ENCODE peak calls at places on chromosome 22, in seven cellular contexts. O is suprapubic skin; V is tibial nerve; G is SK-N-SH; U is HL-60; I is CD8-positive, alpha-beta memory T cell; W is CD4-positive, alpha-beta memory T cell. P is an unnamed sample. For H3K27me3, the result is how much of the 10 kb centered on the place peaks cover.

GRCh38 chr22:32836286-32836859 is 34.9 kb downstream of the TIMP3 start:
- DNase-seq in O (no peak), V (no peak), G (peak), U (no peak), I (no peak), W (no peak), P (no peak)

GRCh38 chr22:49134076-49134475 is 693.6 kb downstream of the BRD1 start:
- DNase-seq in O (peak), V (no peak), G (no peak), U (no peak), I (no peak), W (no peak), P (no peak)

GRCh38 chr22:19746726-19747125 is 13.9 kb upstream of the TBX1 start:
- DNase-seq in O (no peak), V (no peak), G (no peak), U (no peak), I (no peak), W (no peak), P (no peak)

GRCh38 chr22:36285545-36285944 is 32.6 kb downstream of the APOL1 start:
- DNase-seq in O (no peak), V (no peak), G (peak), U (no peak), I (no peak), W (no peak), P (no peak)

GRCh38 chr22:36325163-36326031 is 62.4 kb downstream of the MYH9 start:
- DNase-seq in O (no peak), V (no peak), G (no peak), U (no peak), I (no peak), W (no peak), P (no peak)

GRCh38 chr22:19764636-19765476 is 4.3 kb downstream of the TBX1 start:
- DNase-seq in O (no peak), V (no peak), G (no peak), U (no peak), I (no peak), W (no peak), P (no peak)

GRCh38 chr22:29385748-29386147 is 2.6 kb downstream of the AP1B1 start:
- DNase-seq in O (no peak), V (no peak), G (no peak), U (peak), I (no peak), W (no peak), P (no peak)

GRCh38 chr22:50270302-50271010 is at the start of gene MAPK11:
- DNase-seq in O (peak), V (peak), G (peak), U (peak), I (peak), W (peak), P (peak)

GRCh38 chr22:20080776-20081654 is 974 bp downstream of the DGCR8 start:
- DNase-seq in O (no peak), V (no peak), G (peak), U (peak), I (no peak), W (no peak), P (peak)

GRCh38 chr22:28594076-28594783 is 85.4 kb downstream of the TTC28 start:
- DNase-seq in O (no peak), V (no peak), G (no peak), U (no peak), I (no peak), W (no peak), P (no peak)

GRCh38 chr22:20606041-20606783 is 98.8 kb downstream of the MED15 start:
- DNase-seq in O (no peak), V (no peak), G (peak), U (peak), I (peak), W (peak), P (no peak)

GRCh38 chr22:32475428-32476010 is 908 bp downstream of the FBXO7 start:
- DNase-seq in O (no peak), V (no peak), G (peak), U (peak), I (peak), W (no peak), P (peak)

GRCh38 chr22:17772249-17772962 is 1.9 kb downstream of the BID start:
- DNase-seq in O (no peak), V (no peak), G (peak), U (no peak), I (no peak), W (no peak), P (no peak)

GRCh38 chr22:29524440-29525191 is 28.9 kb downstream of the THOC5 start:
- DNase-seq in O (no peak), V (no peak), G (peak), U (peak), I (no peak), W (peak), P (peak)

GRCh38 chr22:27226666-27227065 is 569.3 kb downstream of the MIAT start:
- DNase-seq in O (no peak), V (no peak), G (no peak), U (no peak), I (no peak), W (no peak), P (no peak)

GRCh38 chr22:17638182-17638431 is 450 bp upstream of the BCL2L13 start:
- DNase-seq in O (no peak), V (no peak), G (no peak), U (no peak), I (no peak), W (no peak), P (no peak)

GRCh38 chr22:28896611-28897010 is 13.2 kb downstream of the ZNRF3 start:
- DNase-seq in O (no peak), V (no peak), G (no peak), U (peak), I (no peak), W (no peak), P (no peak)

GRCh38 chr22:48244388-48245118 is 1482.1 kb downstream of the TBC1D22A start:
- DNase-seq in O (peak), V (no peak), G (no peak), U (no peak), I (no peak), W (no peak), P (peak)

GRCh38 chr22:49487950-49488349 is 339.7 kb downstream of the BRD1 start:
- DNase-seq in O (no peak), V (no peak), G (no peak), U (no peak), I (no peak), W (no peak), P (no peak)

GRCh38 chr22:25709758-25710157 is 32.2 kb upstream of the MYO18B start:
- DNase-seq in O (no peak), V (no peak), G (no peak), U (no peak), I (no peak), W (no peak), P (no peak)

GRCh38 chr22:41447435-41448188 is 1.0 kb upstream of the TOB2 start:
- DNase-seq in O (no peak), V (peak), G (peak), U (peak), I (peak), W (peak), P (peak)

GRCh38 chr22:49951001-49951677 is 9.4 kb upstream of the PIM3 start:
- DNase-seq in O (no peak), V (no peak), G (no peak), U (peak), I (no peak), W (no peak), P (no peak)

GRCh38 chr22:34881453-34881852 is 184.5 kb upstream of the ISX start:
- DNase-seq in O (no peak), V (no peak), G (no peak), U (no peak), I (no peak), W (no peak), P (no peak)

GRCh38 chr22:35258144-35258988 is 1.1 kb downstream of the HMGXB4 start:
- DNase-seq in O (no peak), V (no peak), G (peak), U (no peak), I (peak), W (no peak), P (no peak)

GRCh38 chr22:19431641-19432091 is at the start of gene HIRA:
- DNase-seq in O (peak), V (peak), G (peak), U (peak), I (peak), W (peak), P (peak)

GRCh38 chr22:48340727-48341709 is 1486.7 kb downstream of the BRD1 start:
- DNase-seq in O (no peak), V (no peak), G (no peak), U (no peak), I (no peak), W (no peak), P (no peak)

GRCh38 chr22:40955516-40955915 is 4.3 kb downstream of the RBX1 start:
- DNase-seq in O (no peak), V (no peak), G (no peak), U (no peak), I (no peak), W (no peak), P (no peak)

DNA sequence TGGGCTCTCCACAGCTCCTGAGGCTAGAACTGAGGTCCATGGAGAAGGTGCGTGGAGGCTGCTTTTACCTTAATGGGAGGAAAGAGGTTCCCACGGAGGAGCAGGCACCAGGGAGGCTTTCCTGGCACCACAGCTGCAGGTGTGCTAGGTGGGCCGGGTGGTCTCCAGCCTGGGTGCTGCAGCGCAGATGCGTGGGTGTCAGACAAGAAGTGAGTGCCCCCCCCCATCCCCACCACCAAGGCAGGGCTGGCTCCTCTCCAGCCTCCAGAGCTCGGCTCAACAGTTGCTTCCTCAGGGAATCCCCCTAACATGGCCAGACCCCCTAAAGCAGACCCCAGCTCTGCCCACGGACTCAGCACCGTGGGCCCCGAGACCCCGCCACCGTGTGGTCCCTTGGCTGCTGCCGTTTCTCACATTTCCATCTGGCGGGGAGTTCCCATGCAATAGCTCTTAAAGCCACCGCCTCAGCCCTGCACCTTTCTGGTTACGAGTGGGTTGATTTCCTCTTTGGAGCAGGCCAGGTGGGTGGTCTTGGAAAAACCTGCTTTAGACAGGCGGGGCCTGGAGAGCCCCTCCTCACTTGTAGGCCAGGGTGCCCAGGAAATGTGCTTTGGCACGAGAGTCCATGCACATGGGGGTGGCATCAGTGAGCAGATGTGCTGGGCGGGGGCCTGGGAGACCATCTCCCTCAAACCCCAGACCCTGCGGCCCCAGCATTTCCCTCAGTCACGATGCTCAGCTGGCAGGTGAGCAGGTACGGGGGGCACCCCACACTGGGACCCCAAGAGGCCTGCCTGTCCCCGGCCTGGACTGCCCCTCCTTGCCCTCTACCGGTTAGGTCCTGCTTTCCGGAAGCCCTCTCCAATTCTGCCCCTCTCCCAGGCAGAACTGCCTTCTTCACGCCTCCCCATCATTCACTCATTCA is 93.7 kb downstream of the ARHGAP8 start:
- DNase-seq in O (no peak), V (no peak), G (no peak), U (no peak), I (peak), W (no peak), P (no peak)
- H3K4me3 ChIP-seq in O (no peak), V (no peak), G (no peak), U (no peak), I (no peak), W (no peak), P (no peak)

DNA sequence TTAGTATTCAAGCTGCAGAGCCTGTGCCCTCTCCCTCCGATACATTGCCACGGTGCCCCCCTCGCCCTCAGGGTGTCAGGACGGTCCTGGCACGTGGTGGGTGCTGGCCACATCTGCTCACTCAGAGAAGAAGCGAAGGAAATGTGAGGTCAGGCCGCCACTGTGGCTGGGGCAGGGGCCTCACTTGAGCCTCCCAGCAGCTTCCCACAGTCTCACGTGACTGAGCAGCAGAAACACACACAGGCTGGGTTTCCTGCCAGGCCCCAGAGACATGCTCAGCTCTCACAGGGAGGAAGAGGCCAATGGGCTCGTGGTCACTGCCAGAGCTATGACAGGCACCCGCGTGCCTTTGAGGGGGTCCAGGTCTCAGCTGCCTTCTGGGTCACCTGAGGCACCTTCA is 37.9 kb upstream of the PRR5 start:
- DNase-seq in O (no peak), V (no peak), G (peak), U (peak), I (peak), W (peak), P (peak)
- H3K27ac ChIP-seq in O (peak), V (peak), G (no peak), U (peak), I (peak), W (peak), P (no peak)

DNA sequence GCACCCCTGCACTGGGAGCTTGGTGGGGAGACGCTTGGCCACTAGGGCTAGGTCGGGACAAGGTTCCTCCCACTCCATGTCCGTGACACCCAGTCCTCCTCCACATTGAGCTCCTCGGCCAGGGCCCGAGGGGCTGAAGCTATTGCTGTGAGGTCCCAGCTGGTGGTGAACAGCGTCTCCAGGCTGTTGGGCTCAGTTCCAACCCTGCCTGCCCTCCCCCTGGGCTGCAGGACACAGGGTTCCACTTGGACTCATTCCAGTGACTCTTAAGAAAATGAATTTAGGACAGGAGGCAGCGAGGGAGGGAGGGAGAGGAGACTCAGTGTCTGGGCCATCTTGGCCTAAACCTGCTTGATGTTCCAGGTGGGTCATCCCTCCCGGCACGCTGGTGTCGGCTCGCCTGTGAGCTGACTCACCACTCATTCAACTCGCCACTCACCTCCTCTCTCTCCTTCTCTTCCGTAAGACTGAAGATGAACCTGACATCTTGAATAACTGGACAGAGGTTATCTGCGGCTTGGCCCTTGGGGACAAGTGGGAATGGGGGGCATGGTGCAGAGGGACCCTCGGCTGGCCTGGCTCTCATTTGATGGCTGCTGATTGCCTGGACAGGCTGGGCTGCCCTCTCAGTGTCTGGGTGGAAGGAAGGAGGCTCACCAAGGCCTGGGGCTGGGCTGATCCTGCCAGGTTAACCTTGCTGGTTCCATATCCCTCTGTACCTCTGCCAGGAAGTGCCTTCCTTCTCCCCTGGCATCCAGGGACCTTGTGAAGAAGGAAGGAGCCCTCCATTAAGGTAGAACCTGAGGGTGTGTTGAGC is 433.4 kb downstream of the TBC1D22A start:
- DNase-seq in O (peak), V (peak), G (peak), U (no peak), I (no peak), W (no peak), P (no peak)
- H3K27me3 ChIP-seq in O (under half), V (under half), G (under half), U (under half), I (under half), W (under half), P (under half)

GRCh38 chr22:31211504-31211861 is 615 bp upstream of the LIMK2 start:
- DNase-seq in O (no peak), V (no peak), G (no peak), U (no peak), I (no peak), W (no peak), P (no peak)
- H3K4me3 ChIP-seq in O (peak), V (peak), G (peak), U (peak), I (peak), W (peak), P (peak)

GRCh38 chr22:23065069-23065451 is 5.3 kb upstream of the GNAZ start:
- DNase-seq in O (no peak), V (no peak), G (peak), U (no peak), I (no peak), W (no peak), P (peak)

GRCh38 chr22:23065495-23066122 is 4.7 kb upstream of the GNAZ start:
- DNase-seq in O (peak), V (no peak), G (peak), U (no peak), I (peak), W (no peak), P (peak)

GRCh38 chr22:23063539-23064380 is 6.6 kb upstream of the GNAZ start:
- DNase-seq in O (peak), V (no peak), G (peak), U (no peak), I (no peak), W (no peak), P (no peak)

GRCh38 chr22:23062616-23063538 is 7.4 kb upstream of the GNAZ start:
- DNase-seq in O (peak), V (no peak), G (peak), U (no peak), I (no peak), W (no peak), P (no peak)

GRCh38 chr22:23064381-23065068 is 5.8 kb upstream of the GNAZ start:
- DNase-seq in O (peak), V (no peak), G (peak), U (no peak), I (no peak), W (no peak), P (peak)
- H3K27ac ChIP-seq in O (no peak), V (no peak), G (no peak), U (no peak), I (no peak), W (no peak), P (no peak)

GRCh38 chr22:37516456-37516855 is 2.8 kb downstream of the CARD10 start:
- DNase-seq in O (no peak), V (no peak), G (no peak), U (no peak), I (no peak), W (no peak), P (no peak)
- H3K27me3 ChIP-seq in O (under half), V (under half), G (under half), U (under half), I (under half), W (under half), P (under half)

DNA sequence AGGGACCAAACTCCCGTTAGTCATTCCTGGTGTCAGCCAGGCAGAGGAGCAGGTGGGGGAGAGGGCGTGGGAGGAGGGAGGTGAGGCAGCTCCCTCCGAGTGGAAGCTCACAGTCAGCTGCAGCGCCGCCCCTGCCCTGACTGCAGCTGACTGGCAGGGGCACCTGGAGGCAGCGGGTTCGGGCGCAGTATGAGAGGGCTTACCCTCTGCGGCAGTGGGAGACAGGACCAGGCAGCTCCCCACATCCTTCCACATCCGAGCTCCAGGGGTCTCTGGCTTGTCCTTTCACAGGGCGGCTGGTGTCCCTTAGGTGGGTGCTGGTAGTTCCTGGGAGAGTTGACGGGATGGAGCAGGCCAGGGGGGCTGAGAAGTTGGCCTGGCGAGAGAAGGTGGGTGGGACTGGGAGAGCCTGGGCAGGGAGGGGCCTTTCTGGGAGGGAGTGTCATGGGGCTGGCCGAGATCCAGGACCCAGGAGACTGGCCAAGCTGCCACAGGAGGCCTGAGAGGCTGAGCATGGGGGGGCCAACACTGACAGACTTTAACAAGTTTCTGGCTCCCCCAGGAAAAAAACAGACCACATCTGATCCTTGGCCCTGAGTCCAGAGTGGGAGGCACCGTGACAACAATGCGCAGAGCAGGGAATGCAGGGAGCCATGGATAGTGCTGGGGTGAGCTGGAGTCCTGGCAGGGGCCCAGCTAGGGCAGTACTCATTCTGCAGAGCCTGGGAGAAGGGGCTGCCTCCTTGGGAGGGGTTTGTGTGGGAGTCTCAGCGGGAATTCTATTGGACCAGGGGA is 4.9 kb downstream of the ADORA2A start:
- DNase-seq in O (no peak), V (peak), G (peak), U (no peak), I (peak), W (no peak), P (peak)
- H3K4me3 ChIP-seq in O (no peak), V (no peak), G (no peak), U (no peak), I (no peak), W (no peak), P (no peak)